ENCODE peak calls at places on chromosomes 2 and 18, in eight cellular contexts. V is fibroblast of the conjunctiva, T is progenitor cell of endocrine pancreas, U is GM13977, P is mucosa of gallbladder, D is RPMI7951, Q is sciatic nerve, Z is endodermal cell. L is an unnamed sample.
A peak's percentile ranks its signal among the peaks of the same experiment; 100 is the strongest.

GRCh38 chr2:102100371-102101096 is 42.0 kb upstream of the IL1R1 start:
- DNase-seq in P (no peak), V (no peak), T (no peak), Z (no peak), U (no peak), Q (no peak), D (peak; percentile 73), L (no peak)

GRCh38 chr2:38261569-38262513 is 115.2 kb downstream of the ATL2 start:
- DNase-seq in V (no peak), T (no peak), Q (no peak), P (no peak), Z (no peak), U (peak; percentile 25), D (no peak), L (no peak)

GRCh38 chr2:70895998-70896764 is 39.5 kb upstream of the ATP6V1B1 start:
- DNase-seq in P (no peak), Q (no peak), V (no peak), D (no peak), T (no peak), U (no peak), Z (peak; percentile 46), L (no peak)

GRCh38 chr2:50469784-50470183 is 562.1 kb downstream of the NRXN1 start:
- DNase-seq in Q (no peak), D (no peak), V (no peak), Z (no peak), T (no peak), P (no peak), U (no peak), L (no peak)

GRCh38 chr2:218357194-218358177 is 829 bp downstream of the CATIP start:
- DNase-seq in V (no peak), D (no peak), T (no peak), Q (no peak), U (no peak), Z (peak; percentile 63), P (no peak), L (no peak)

GRCh38 chr2:139529045-139529444 is 748.9 kb upstream of the NXPH2 start:
- DNase-seq in U (no peak), Q (no peak), V (no peak), Z (no peak), T (no peak), P (no peak), D (no peak), L (peak; percentile 13)

GRCh38 chr2:239936838-239937581 is 88.1 kb downstream of the NDUFA10 start:
- DNase-seq in Z (peak; percentile 17), U (no peak), D (no peak), V (no peak), P (no peak), T (no peak), Q (peak; percentile 55), L (no peak)

GRCh38 chr2:168237741-168238140 is 9.7 kb downstream of the STK39 start:
- DNase-seq in D (peak; percentile 41), Q (no peak), P (no peak), U (no peak), V (no peak), T (no peak), Z (no peak), L (no peak)

GRCh38 chr2:145927398-145927951 is 1407.6 kb upstream of the ZEB2 start:
- DNase-seq in P (no peak), Q (no peak), U (no peak), Z (no peak), T (no peak), V (no peak), D (no peak), L (no peak)

GRCh38 chr2:166361351-166362153 is 14.2 kb downstream of the SCN9A start:
- DNase-seq in Q (no peak), T (no peak), P (no peak), D (peak; percentile 31), V (peak; percentile 46), Z (no peak), U (no peak), L (peak; percentile 37)

GRCh38 chr2:83574614-83575013 is 884.5 kb downstream of the SUCLG1 start:
- DNase-seq in U (no peak), D (no peak), Z (no peak), P (no peak), T (no peak), Q (no peak), V (no peak), L (no peak)

GRCh38 chr2:65382323-65382722 is 50.1 kb downstream of the SPRED2 start:
- DNase-seq in P (no peak), U (no peak), V (no peak), Q (no peak), Z (no peak), T (no peak), D (no peak), L (no peak)

GRCh38 chr2:207760453-207760852 is 9.3 kb downstream of the FZD5 start:
- DNase-seq in P (no peak), V (no peak), T (no peak), U (no peak), Q (no peak), D (no peak), Z (no peak), L (no peak)

GRCh38 chr2:233408366-233409285 is 54.3 kb downstream of the DGKD start:
- DNase-seq in T (no peak), U (no peak), Z (peak; percentile 72), D (no peak), Q (no peak), V (no peak), P (no peak), L (peak; percentile 1)

GRCh38 chr2:121343191-121343590 is 58.2 kb upstream of the TFCP2L1 start:
- DNase-seq in P (no peak), Q (no peak), D (no peak), Z (no peak), T (no peak), V (no peak), U (no peak), L (no peak)

GRCh38 chr2:85590950-85591349 is 4.6 kb upstream of the RNF181 start:
- DNase-seq in V (no peak), Q (no peak), Z (no peak), U (no peak), T (no peak), D (no peak), P (no peak), L (no peak)

GRCh38 chr2:31241625-31242270 is 7.8 kb downstream of the EHD3 start:
- DNase-seq in Z (peak; percentile 34), U (no peak), T (no peak), P (no peak), Q (no peak), D (no peak), V (no peak), L (no peak)

GRCh38 chr2:62939735-62940491 is 110.7 kb upstream of the OTX1 start:
- DNase-seq in Z (no peak), T (no peak), U (no peak), V (peak; percentile 52), P (no peak), D (peak; percentile 95), Q (no peak), L (no peak)

GRCh38 chr2:173427887-173428683 is 73.4 kb downstream of the CDCA7 start:
- DNase-seq in V (no peak), D (peak; percentile 72), U (no peak), P (no peak), T (no peak), Q (no peak), Z (no peak), L (no peak)

GRCh38 chr18:24395049-24395780 is 2.4 kb downstream of the OSBPL1A start:
- DNase-seq in Z (no peak), U (no peak), V (no peak), P (no peak), T (no peak), D (peak; percentile 17), Q (no peak), L (no peak)

GRCh38 chr2:169050476-169051240 is 18.7 kb upstream of the DHRS9 start:
- DNase-seq in V (no peak), T (no peak), U (no peak), D (no peak), Q (no peak), P (no peak), Z (no peak), L (no peak)

GRCh38 chr2:157257312-157258252 is at the start of gene GALNT5:
- DNase-seq in Q (no peak), P (no peak), V (no peak), T (no peak), D (peak; percentile 58), Z (peak; percentile 73), U (no peak), L (no peak)

GRCh38 chr18:75124551-75124950 is 84.4 kb downstream of the PTGR3 start:
- DNase-seq in Q (no peak), D (no peak), V (no peak), Z (no peak), P (no peak), U (no peak), T (no peak), L (no peak)

GRCh38 chr2:25309402-25309801 is 32.3 kb downstream of the DNMT3A start:
- DNase-seq in T (peak; percentile 25), Q (no peak), Z (peak; percentile 91), U (peak; percentile 63), D (peak; percentile 36), V (peak; percentile 42), P (no peak), L (peak; percentile 30)

GRCh38 chr2:100673691-100674485 is 111.1 kb downstream of the PDCL3 start:
- DNase-seq in D (no peak), U (no peak), V (no peak), T (no peak), Z (no peak), P (no peak), Q (no peak), L (no peak)

GRCh38 chr18:12567849-12568248 is 90.1 kb downstream of the SPIRE1 start:
- DNase-seq in V (no peak), T (no peak), D (no peak), Z (no peak), Q (no peak), P (no peak), U (no peak), L (no peak)

GRCh38 chr2:218671077-218671653 is 637 bp downstream of the RNF25 start:
- DNase-seq in D (peak; percentile 50), V (no peak), U (no peak), P (no peak), Z (no peak), T (no peak), Q (no peak), L (no peak)

GRCh38 chr2:149799296-149799695 is 211.7 kb upstream of the MMADHC start:
- DNase-seq in T (no peak), U (peak; percentile 3), Z (no peak), D (peak; percentile 36), V (peak; percentile 22), Q (no peak), P (no peak), L (peak; percentile 21)

GRCh38 chr2:9364791-9365497 is 58.4 kb downstream of the ITGB1BP1 start:
- DNase-seq in D (no peak), Q (no peak), T (no peak), U (no peak), V (no peak), Z (peak; percentile 61), P (no peak), L (no peak)